ENCODE peak calls at places on chromosomes 7 and 10, in six cellular contexts. One of them, this sample, is unnamed.

GRCh38 chr10:80273523-80274170 is 15.8 kb downstream of the MAT1A start:
- DNase-seq in A549: no peak
- DNase-seq in SK-N-SH: no peak
- DNase-seq in heart left ventricle: no peak
- DNase-seq in fibroblast of pulmonary artery: no peak
- DNase-seq in brain microvascular endothelial cell: no peak
- DNase-seq in this sample: no peak

GRCh38 chr10:33145451-33146188 is 187.6 kb upstream of the ITGB1 start:
- DNase-seq in A549: no peak
- DNase-seq in SK-N-SH: no peak
- DNase-seq in heart left ventricle: no peak
- DNase-seq in fibroblast of pulmonary artery: no peak
- DNase-seq in brain microvascular endothelial cell: no peak
- DNase-seq in this sample: no peak

GRCh38 chr7:69599879-69600764 is 1.8 kb downstream of the AUTS2 start:
- DNase-seq in A549: peak
- DNase-seq in SK-N-SH: peak
- DNase-seq in heart left ventricle: peak
- DNase-seq in fibroblast of pulmonary artery: no peak
- DNase-seq in brain microvascular endothelial cell: no peak
- DNase-seq in this sample: no peak

GRCh38 chr7:69434350-69434749 is 163.9 kb upstream of the AUTS2 start:
- DNase-seq in A549: no peak
- DNase-seq in SK-N-SH: no peak
- DNase-seq in heart left ventricle: no peak
- DNase-seq in fibroblast of pulmonary artery: no peak
- DNase-seq in brain microvascular endothelial cell: no peak
- DNase-seq in this sample: peak

GRCh38 chr7:32890553-32891045 is 961 bp downstream of the KBTBD2 start:
- DNase-seq in A549: peak
- DNase-seq in SK-N-SH: peak
- DNase-seq in heart left ventricle: no peak
- DNase-seq in fibroblast of pulmonary artery: peak
- DNase-seq in brain microvascular endothelial cell: peak
- DNase-seq in this sample: peak

GRCh38 chr7:156725074-156725473 is 84.5 kb downstream of the RNF32 start:
- DNase-seq in A549: no peak
- DNase-seq in SK-N-SH: no peak
- DNase-seq in heart left ventricle: no peak
- DNase-seq in fibroblast of pulmonary artery: peak
- DNase-seq in brain microvascular endothelial cell: no peak
- DNase-seq in this sample: peak

GRCh38 chr10:44245601-44245938 is 139.3 kb downstream of the CXCL12 start:
- DNase-seq in A549: peak
- DNase-seq in SK-N-SH: no peak
- DNase-seq in heart left ventricle: no peak
- DNase-seq in fibroblast of pulmonary artery: peak
- DNase-seq in brain microvascular endothelial cell: peak
- DNase-seq in this sample: no peak

GRCh38 chr10:33333260-33334169 is 952 bp downstream of the NRP1 start:
- DNase-seq in A549: peak
- DNase-seq in SK-N-SH: no peak
- DNase-seq in heart left ventricle: no peak
- DNase-seq in fibroblast of pulmonary artery: no peak
- DNase-seq in brain microvascular endothelial cell: peak
- DNase-seq in this sample: no peak

GRCh38 chr7:150993511-150993910 is 2.7 kb downstream of the NOS3 start:
- DNase-seq in A549: no peak
- DNase-seq in SK-N-SH: peak
- DNase-seq in heart left ventricle: peak
- DNase-seq in fibroblast of pulmonary artery: no peak
- DNase-seq in brain microvascular endothelial cell: no peak
- DNase-seq in this sample: no peak

GRCh38 chr10:30028006-30028441 is 31.4 kb downstream of the JCAD start:
- DNase-seq in A549: no peak
- DNase-seq in SK-N-SH: no peak
- DNase-seq in heart left ventricle: peak
- DNase-seq in fibroblast of pulmonary artery: peak
- DNase-seq in brain microvascular endothelial cell: no peak
- DNase-seq in this sample: no peak

GRCh38 chr10:13717936-13718772 is 131.4 kb downstream of the PRPF18 start:
- DNase-seq in A549: no peak
- DNase-seq in SK-N-SH: no peak
- DNase-seq in heart left ventricle: peak
- DNase-seq in fibroblast of pulmonary artery: peak
- DNase-seq in brain microvascular endothelial cell: peak
- DNase-seq in this sample: peak

GRCh38 chr7:99293650-99294049 is 21.0 kb downstream of the MYH16 start:
- DNase-seq in A549: no peak
- DNase-seq in SK-N-SH: no peak
- DNase-seq in heart left ventricle: no peak
- DNase-seq in fibroblast of pulmonary artery: no peak
- DNase-seq in brain microvascular endothelial cell: no peak
- DNase-seq in this sample: no peak

GRCh38 chr7:94761451-94761850 is 105.5 kb upstream of the SGCE start:
- DNase-seq in A549: no peak
- DNase-seq in SK-N-SH: no peak
- DNase-seq in heart left ventricle: no peak
- DNase-seq in fibroblast of pulmonary artery: no peak
- DNase-seq in brain microvascular endothelial cell: no peak
- DNase-seq in this sample: no peak

GRCh38 chr10:122733450-122733849 is 33.8 kb upstream of the C10orf120 start:
- DNase-seq in A549: no peak
- DNase-seq in SK-N-SH: no peak
- DNase-seq in heart left ventricle: no peak
- DNase-seq in fibroblast of pulmonary artery: no peak
- DNase-seq in brain microvascular endothelial cell: no peak
- DNase-seq in this sample: no peak

GRCh38 chr7:727806-728460 is 852 bp upstream of the PRKAR1B start:
- DNase-seq in A549: no peak
- DNase-seq in SK-N-SH: peak
- DNase-seq in heart left ventricle: no peak
- DNase-seq in fibroblast of pulmonary artery: peak
- DNase-seq in brain microvascular endothelial cell: no peak
- DNase-seq in this sample: no peak

GRCh38 chr10:13311177-13311575 is 11.3 kb upstream of the PHYH start:
- DNase-seq in A549: no peak
- DNase-seq in SK-N-SH: no peak
- DNase-seq in heart left ventricle: no peak
- DNase-seq in fibroblast of pulmonary artery: no peak
- DNase-seq in brain microvascular endothelial cell: no peak
- DNase-seq in this sample: no peak

GRCh38 chr7:45886931-45887667 is 1.2 kb upstream of the IGFBP1 start:
- DNase-seq in A549: no peak
- DNase-seq in SK-N-SH: no peak
- DNase-seq in heart left ventricle: no peak
- DNase-seq in fibroblast of pulmonary artery: no peak
- DNase-seq in brain microvascular endothelial cell: no peak
- DNase-seq in this sample: no peak

GRCh38 chr7:74280985-74281384 is 8.2 kb upstream of the CLIP2 start:
- DNase-seq in A549: peak
- DNase-seq in SK-N-SH: no peak
- DNase-seq in heart left ventricle: no peak
- DNase-seq in fibroblast of pulmonary artery: no peak
- DNase-seq in brain microvascular endothelial cell: peak
- DNase-seq in this sample: no peak

GRCh38 chr7:157006205-157006747 is 4.2 kb downstream of the MNX1 start:
- DNase-seq in A549: no peak
- DNase-seq in SK-N-SH: peak
- DNase-seq in heart left ventricle: no peak
- DNase-seq in fibroblast of pulmonary artery: no peak
- DNase-seq in brain microvascular endothelial cell: no peak
- DNase-seq in this sample: no peak

GRCh38 chr7:48035967-48036478 is 680 bp downstream of the C7orf57 start:
- DNase-seq in A549: peak
- DNase-seq in SK-N-SH: peak
- DNase-seq in heart left ventricle: peak
- DNase-seq in fibroblast of pulmonary artery: peak
- DNase-seq in brain microvascular endothelial cell: peak
- DNase-seq in this sample: no peak

GRCh38 chr7:148290451-148291005 is 300.0 kb upstream of the C7orf33 start:
- DNase-seq in A549: no peak
- DNase-seq in SK-N-SH: no peak
- DNase-seq in heart left ventricle: no peak
- DNase-seq in fibroblast of pulmonary artery: no peak
- DNase-seq in brain microvascular endothelial cell: no peak
- DNase-seq in this sample: no peak

GRCh38 chr7:30700941-30701340 is 18.7 kb upstream of the CRHR2 start:
- DNase-seq in A549: no peak
- DNase-seq in SK-N-SH: no peak
- DNase-seq in heart left ventricle: no peak
- DNase-seq in fibroblast of pulmonary artery: no peak
- DNase-seq in brain microvascular endothelial cell: no peak
- DNase-seq in this sample: no peak

GRCh38 chr7:30699706-30700495 is 17.6 kb upstream of the CRHR2 start:
- DNase-seq in A549: no peak
- DNase-seq in SK-N-SH: no peak
- DNase-seq in heart left ventricle: no peak
- DNase-seq in fibroblast of pulmonary artery: no peak
- DNase-seq in brain microvascular endothelial cell: no peak
- DNase-seq in this sample: no peak

GRCh38 chr7:30705008-30705407 is 22.8 kb upstream of the CRHR2 start:
- DNase-seq in A549: no peak
- DNase-seq in SK-N-SH: no peak
- DNase-seq in heart left ventricle: no peak
- DNase-seq in fibroblast of pulmonary artery: no peak
- DNase-seq in brain microvascular endothelial cell: no peak
- DNase-seq in this sample: no peak

GRCh38 chr7:30703756-30704155 is 21.5 kb upstream of the CRHR2 start:
- DNase-seq in A549: no peak
- DNase-seq in SK-N-SH: no peak
- DNase-seq in heart left ventricle: no peak
- DNase-seq in fibroblast of pulmonary artery: no peak
- DNase-seq in brain microvascular endothelial cell: no peak
- DNase-seq in this sample: no peak

GRCh38 chr7:30702200-30702599 is 19.9 kb upstream of the CRHR2 start:
- DNase-seq in A549: no peak
- DNase-seq in SK-N-SH: no peak
- DNase-seq in heart left ventricle: no peak
- DNase-seq in fibroblast of pulmonary artery: no peak
- DNase-seq in brain microvascular endothelial cell: no peak
- DNase-seq in this sample: no peak
- TF ChIP-seq CTCF in A549: no peak
- TF ChIP-seq CTCF in SK-N-SH: no peak
- TF ChIP-seq CTCF in heart left ventricle: no peak
- TF ChIP-seq CTCF in fibroblast of pulmonary artery: peak
- TF ChIP-seq CTCF in brain microvascular endothelial cell: peak
- TF ChIP-seq CTCF in this sample: no peak

DNA sequence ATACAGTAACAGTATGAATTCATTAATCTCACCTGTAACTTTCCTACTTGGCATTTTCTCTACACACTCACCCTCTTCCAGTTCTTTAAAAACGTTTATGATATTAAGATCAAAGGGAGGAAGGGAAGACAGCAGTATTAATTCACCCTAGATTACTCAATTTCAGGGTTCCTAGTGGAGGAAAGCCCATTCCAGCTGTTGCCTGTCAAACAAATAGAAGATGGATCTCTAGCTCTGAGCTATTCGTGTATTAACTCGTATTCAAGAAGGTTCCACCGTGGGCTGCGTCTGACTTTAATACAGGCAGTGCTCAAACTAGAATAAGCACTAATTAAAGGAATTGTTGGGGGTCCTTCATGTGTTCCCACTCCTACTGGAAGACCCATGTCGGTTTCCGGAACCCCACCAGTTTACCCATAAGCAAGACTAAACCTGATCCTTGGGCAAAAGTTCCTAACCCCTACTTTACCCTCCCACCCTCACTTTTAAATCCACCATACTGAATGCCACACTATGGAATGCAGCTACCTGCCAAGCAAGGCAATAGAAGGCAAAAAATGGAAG is 2.1 kb downstream of the NANOS1 start:
- DNase-seq in A549: no peak
- DNase-seq in SK-N-SH: no peak
- DNase-seq in heart left ventricle: no peak
- DNase-seq in fibroblast of pulmonary artery: no peak
- DNase-seq in brain microvascular endothelial cell: no peak
- DNase-seq in this sample: no peak
- H3K4me3 ChIP-seq in A549: peak
- H3K4me3 ChIP-seq in SK-N-SH: no peak
- H3K4me3 ChIP-seq in heart left ventricle: no peak
- H3K4me3 ChIP-seq in fibroblast of pulmonary artery: no peak
- H3K4me3 ChIP-seq in brain microvascular endothelial cell: no peak
- H3K4me3 ChIP-seq in this sample: peak

GRCh38 chr7:141231018-141231792 is 157.3 kb downstream of the TMEM178B start:
- DNase-seq in A549: peak
- DNase-seq in SK-N-SH: peak
- DNase-seq in heart left ventricle: peak
- DNase-seq in fibroblast of pulmonary artery: peak
- DNase-seq in brain microvascular endothelial cell: peak
- DNase-seq in this sample: peak
- TF ChIP-seq CTCF in A549: peak
- TF ChIP-seq CTCF in SK-N-SH: no peak
- TF ChIP-seq CTCF in heart left ventricle: no peak
- TF ChIP-seq CTCF in fibroblast of pulmonary artery: no peak
- TF ChIP-seq CTCF in brain microvascular endothelial cell: peak
- TF ChIP-seq CTCF in this sample: peak

GRCh38 chr7:137959987-137960386 is 41.9 kb downstream of the CREB3L2 start:
- DNase-seq in A549: no peak
- DNase-seq in SK-N-SH: no peak
- DNase-seq in heart left ventricle: no peak
- DNase-seq in fibroblast of pulmonary artery: no peak
- DNase-seq in brain microvascular endothelial cell: no peak
- DNase-seq in this sample: no peak

GRCh38 chr7:137964824-137965545 is 36.9 kb downstream of the CREB3L2 start:
- DNase-seq in A549: no peak
- DNase-seq in SK-N-SH: no peak
- DNase-seq in heart left ventricle: no peak
- DNase-seq in fibroblast of pulmonary artery: no peak
- DNase-seq in brain microvascular endothelial cell: no peak
- DNase-seq in this sample: no peak

GRCh38 chr7:137961200-137962177 is 40.4 kb downstream of the CREB3L2 start:
- DNase-seq in A549: no peak
- DNase-seq in SK-N-SH: no peak
- DNase-seq in heart left ventricle: no peak
- DNase-seq in fibroblast of pulmonary artery: no peak
- DNase-seq in brain microvascular endothelial cell: no peak
- DNase-seq in this sample: no peak

GRCh38 chr7:137962491-137962874 is 39.4 kb downstream of the CREB3L2 start:
- DNase-seq in A549: no peak
- DNase-seq in SK-N-SH: no peak
- DNase-seq in heart left ventricle: no peak
- DNase-seq in fibroblast of pulmonary artery: no peak
- DNase-seq in brain microvascular endothelial cell: no peak
- DNase-seq in this sample: no peak

DNA sequence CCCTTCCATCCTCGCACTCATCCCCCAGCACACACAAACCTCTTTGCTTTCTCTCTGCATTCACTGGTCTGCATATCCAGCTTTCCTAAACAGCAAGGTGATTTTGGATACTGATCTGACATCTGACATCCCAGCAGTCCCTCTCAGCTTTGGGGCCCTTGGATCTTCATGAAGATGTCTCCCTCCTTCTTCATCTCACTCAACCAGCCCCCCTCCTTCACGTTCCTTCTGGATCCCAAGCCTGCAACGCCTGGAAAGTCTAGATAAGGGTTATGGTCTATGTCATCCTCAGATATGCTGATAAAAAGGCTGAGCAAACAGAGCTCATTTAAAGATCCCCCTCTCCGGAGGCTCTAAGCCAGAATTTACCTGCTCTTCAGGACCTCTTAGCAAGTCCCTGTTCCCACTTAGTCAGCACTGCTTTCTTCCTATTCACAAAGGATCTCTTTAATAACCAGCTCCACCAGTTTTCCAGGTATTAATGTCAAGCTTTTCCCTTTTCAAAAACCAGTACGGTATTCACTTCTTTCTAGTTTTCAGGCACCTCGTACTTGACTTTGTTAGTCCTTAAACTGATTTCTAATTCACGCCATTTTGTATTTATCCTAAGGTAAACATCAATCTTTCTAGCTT is 38.9 kb downstream of the CREB3L2 start:
- DNase-seq in A549: no peak
- DNase-seq in SK-N-SH: peak
- DNase-seq in heart left ventricle: no peak
- DNase-seq in fibroblast of pulmonary artery: no peak
- DNase-seq in brain microvascular endothelial cell: no peak
- DNase-seq in this sample: no peak
- H3K4me3 ChIP-seq in A549: no peak
- H3K4me3 ChIP-seq in SK-N-SH: no peak
- H3K4me3 ChIP-seq in heart left ventricle: no peak
- H3K4me3 ChIP-seq in fibroblast of pulmonary artery: no peak
- H3K4me3 ChIP-seq in brain microvascular endothelial cell: no peak
- H3K4me3 ChIP-seq in this sample: no peak

This sample was measured in astrocyte of the cerebellum.